ENCODE peak calls at places on chromosome 13, in five cellular contexts. Q is CD4-positive, alpha-beta memory T cell; D is uterus; P is sciatic nerve; A is MV-4-11. G is an unnamed sample.

GRCh38 chr13:87123987-87124784 is 547.0 kb upstream of the SLITRK5 start:
- DNase-seq in Q (no peak), D (no peak), P (no peak), A (peak), G (peak)

GRCh38 chr13:38394777-38395504 is 45.3 kb downstream of the UFM1 start:
- DNase-seq in Q (no peak), D (no peak), P (no peak), A (peak), G (no peak)

GRCh38 chr13:113934576-113934975 is 39.3 kb downstream of the C13orf46 start:
- DNase-seq in Q (no peak), D (peak), P (peak), A (no peak), G (no peak)

GRCh38 chr13:82438320-82438719 is 1444.0 kb downstream of the SLITRK1 start:
- DNase-seq in Q (no peak), D (no peak), P (no peak), A (no peak), G (no peak)

GRCh38 chr13:102214956-102215355 is 186.9 kb downstream of the FGF14 start:
- DNase-seq in Q (no peak), D (no peak), P (no peak), A (no peak), G (no peak)

GRCh38 chr13:28843594-28843993 is 23.5 kb downstream of the MTUS2 start:
- DNase-seq in Q (no peak), D (no peak), P (no peak), A (no peak), G (no peak)

GRCh38 chr13:52994865-52995264 is 33.7 kb upstream of the OLFM4 start:
- DNase-seq in Q (no peak), D (no peak), P (no peak), A (no peak), G (no peak)

GRCh38 chr13:60591348-60591747 is 194.3 kb downstream of the TDRD3 start:
- DNase-seq in Q (no peak), D (no peak), P (no peak), A (peak), G (no peak)

GRCh38 chr13:75226092-75226491 is 255.9 kb downstream of the TBC1D4 start:
- DNase-seq in Q (no peak), D (no peak), P (no peak), A (no peak), G (peak)

GRCh38 chr13:79541426-79542049 is 60.6 kb downstream of the NDFIP2 start:
- DNase-seq in Q (peak), D (no peak), P (no peak), A (peak), G (peak)

GRCh38 chr13:50410921-50411712 is 395.9 kb downstream of the KCNRG start:
- DNase-seq in Q (no peak), D (peak), P (no peak), A (peak), G (peak)

GRCh38 chr13:62583466-62583865 is 1167.8 kb upstream of the PCDH20 start:
- DNase-seq in Q (no peak), D (no peak), P (no peak), A (no peak), G (no peak)

GRCh38 chr13:75875450-75875849 is 239.3 kb downstream of the LMO7 start:
- DNase-seq in Q (no peak), D (no peak), P (no peak), A (no peak), G (no peak)

GRCh38 chr13:45367358-45367757 is 26.4 kb upstream of the TPT1 start:
- DNase-seq in Q (peak), D (peak), P (no peak), A (peak), G (peak)

GRCh38 chr13:44899967-44900366 is 89.3 kb downstream of the NUFIP1 start:
- DNase-seq in Q (no peak), D (no peak), P (no peak), A (no peak), G (no peak)